ENCODE peak calls at places on chromosomes 12 and 14, in six cellular contexts. S is stimulated activated CD4-positive, alpha-beta T cell treated with anti-CD3 and anti-CD28 coated beads, Interleukin-4, amount 100 ng/mL, for 4 hours; M is Calu3; C is A172; O is activated T-cell treated with anti-CD3 and anti-CD28 coated beads, Interleukin-2, amount 50 U/mL, for 72 hours; J is ureter. P is an unnamed sample.

GRCh38 chr12:71938728-71939385 is at the start of gene TPH2:
- DNase-seq in S (no peak), M (peak), C (peak), O (peak), J (no peak), P (peak)

GRCh38 chr14:100868621-100869370 is 34.7 kb downstream of the RTL1 start:
- DNase-seq in S (no peak), M (no peak), C (no peak), O (no peak), J (no peak), P (no peak)

GRCh38 chr14:27372771-27373170 is 774.9 kb upstream of the NOVA1 start:
- DNase-seq in S (no peak), M (no peak), C (no peak), O (no peak), J (no peak), P (no peak)

GRCh38 chr12:111034911-111035577 is 114.7 kb upstream of the MYL2 start:
- DNase-seq in S (no peak), M (no peak), C (no peak), O (no peak), J (no peak), P (no peak)

GRCh38 chr12:47758834-47759690 is at the start of gene RAPGEF3:
- DNase-seq in S (peak), M (peak), C (peak), O (peak), J (peak), P (peak)

GRCh38 chr14:34999500-34999899 is 16.7 kb downstream of the SRP54 start:
- DNase-seq in S (no peak), M (no peak), C (no peak), O (no peak), J (no peak), P (no peak)

GRCh38 chr14:44316647-44317432 is 190.2 kb downstream of the FSCB start:
- DNase-seq in S (no peak), M (peak), C (peak), O (peak), J (peak), P (peak)

GRCh38 chr12:117986705-117987469 is 18.1 kb upstream of the KSR2 start:
- DNase-seq in S (no peak), M (no peak), C (peak), O (no peak), J (no peak), P (peak)

GRCh38 chr12:55642275-55643068 is 5.8 kb downstream of the OR10P1 start:
- DNase-seq in S (no peak), M (no peak), C (no peak), O (peak), J (no peak), P (no peak)

GRCh38 chr12:80175307-80175930 is 76.1 kb downstream of the OTOGL start:
- DNase-seq in S (no peak), M (peak), C (no peak), O (peak), J (no peak), P (peak)

GRCh38 chr14:94656043-94656442 is 43.9 kb downstream of the SERPINA3 start:
- DNase-seq in S (no peak), M (no peak), C (no peak), O (no peak), J (peak), P (no peak)